ENCODE peak calls at places on chromosome 6, in six cellular contexts. J is stimulated activated CD4-positive, alpha-beta T cell treated with anti-CD3 and anti-CD28 coated beads, Interleukin-2, amount 100 ng/mL, for 48 hours; V is H4; U is stimulated activated naive B cell treated with anti-CD40 and anti-IgM and Interleukin-4, amounts not matched to agents 10 μg/mL and 1 μg/mL and 100 μg/mL, for 72 hours; E is OCI-LY7; T is T-helper 17 cell. M is an unnamed sample.

GRCh38 chr6:37038297-37039198 is 33.1 kb downstream of the FGD2 start:
- DNase-seq in E (no peak), J (no peak), V (no peak), U (no peak), T (no peak), M (no peak)

GRCh38 chr6:108622601-108623335 is 62.1 kb downstream of the FOXO3 start:
- DNase-seq in E (no peak), T (no peak), J (no peak), U (no peak), V (peak), M (no peak)

GRCh38 chr6:161347988-161348627 is 74.2 kb upstream of the AGPAT4 start:
- DNase-seq in T (no peak), V (no peak), J (no peak), E (no peak), U (no peak), M (no peak)

GRCh38 chr6:129902681-129903080 is 41.6 kb upstream of the TMEM244 start:
- DNase-seq in U (no peak), E (no peak), V (no peak), T (no peak), J (no peak), M (no peak)

GRCh38 chr6:43963877-43964658 is 163.2 kb downstream of the MRPL14 start:
- DNase-seq in T (no peak), V (no peak), J (no peak), E (no peak), U (no peak), M (no peak)

GRCh38 chr6:126123226-126123625 is 136.9 kb downstream of the TRMT11 start:
- DNase-seq in J (no peak), T (no peak), V (no peak), U (no peak), E (no peak), M (no peak)

GRCh38 chr6:131651782-131652181 is 14.7 kb downstream of the ENPP3 start:
- DNase-seq in T (no peak), U (no peak), J (no peak), V (no peak), E (no peak), M (no peak)

GRCh38 chr6:7246401-7247178 is 66.4 kb downstream of the SSR1 start:
- DNase-seq in V (no peak), T (no peak), E (no peak), U (no peak), J (no peak), M (no peak)

GRCh38 chr6:36906539-36906938 is 20.8 kb downstream of the C6orf89 start:
- DNase-seq in J (no peak), T (no peak), V (no peak), E (no peak), U (no peak), M (no peak)

GRCh38 chr6:165662671-165663282 is at the start of gene PDE10A:
- DNase-seq in E (no peak), T (no peak), V (peak), U (no peak), J (no peak), M (no peak)

GRCh38 chr6:167858086-167858591 is 31.4 kb downstream of the AFDN start:
- DNase-seq in T (no peak), U (no peak), V (peak), J (no peak), E (no peak), M (no peak)

GRCh38 chr6:44254201-44254956 is 2.9 kb downstream of the SLC35B2 start:
- DNase-seq in E (no peak), T (no peak), V (no peak), J (no peak), U (no peak), M (peak)

GRCh38 chr6:100617633-100618348 is 153.1 kb upstream of the SIM1 start:
- DNase-seq in J (no peak), U (no peak), T (no peak), V (no peak), E (no peak), M (no peak)

GRCh38 chr6:119152187-119152586 is 73.7 kb upstream of the FAM184A start:
- DNase-seq in T (no peak), J (no peak), U (no peak), V (no peak), E (no peak), M (no peak)

GRCh38 chr6:68572525-68572924 is 62.6 kb upstream of the ADGRB3 start:
- DNase-seq in E (peak), V (peak), T (no peak), U (peak), J (no peak), M (peak)

GRCh38 chr6:44576132-44576601 is 188.7 kb downstream of the CDC5L start:
- DNase-seq in J (no peak), U (no peak), T (no peak), V (no peak), E (no peak), M (no peak)

GRCh38 chr6:100761841-100762240 is 119.3 kb downstream of the ASCC3 start:
- DNase-seq in T (no peak), E (no peak), V (no peak), U (no peak), J (no peak), M (no peak)

GRCh38 chr6:42142118-42142835 is at the start of gene C6orf132:
- DNase-seq in T (no peak), J (no peak), V (no peak), E (no peak), U (no peak), M (no peak)

GRCh38 chr6:150936021-150936555 is 70.6 kb downstream of the MTHFD1L start:
- DNase-seq in T (no peak), E (no peak), U (no peak), J (no peak), V (no peak), M (no peak)

GRCh38 chr6:153032255-153032882 is 29.9 kb upstream of the MTRF1L start:
- DNase-seq in J (no peak), E (peak), V (peak), U (no peak), T (no peak), M (peak)

GRCh38 chr6:117399126-117399525 is 26.6 kb downstream of the ROS1 start:
- DNase-seq in J (no peak), T (no peak), E (no peak), V (no peak), U (no peak), M (no peak)

GRCh38 chr6:38212579-38212978 is 393.1 kb downstream of the ZFAND3 start:
- DNase-seq in V (peak), T (no peak), J (no peak), E (no peak), U (no peak), M (no peak)

GRCh38 chr6:2986722-2987196 is 12.9 kb upstream of the NQO2 start:
- DNase-seq in J (no peak), V (no peak), U (no peak), E (no peak), T (no peak), M (no peak)

GRCh38 chr6:157990321-157991066 is 8.8 kb downstream of the SYNJ2 start:
- DNase-seq in T (no peak), J (no peak), V (peak), U (peak), E (peak), M (peak)

M was measured in NAMALWA.